ENCODE peak calls at places on chromosomes 11 and 22, in nine cellular contexts. H is activated naive CD4-positive, alpha-beta T cell treated with Interleukin-2 at 50 U/mL for 16 hours; K is HTR-8/SVneo; W is Daoy; N is stimulated activated CD4-positive, alpha-beta T cell treated with anti-CD3 and anti-CD28 coated beads, Interleukin-1b, Interleukin-23, amount 100 ng/mL, for 24 hours; S is mucosa of gallbladder; M is T-helper 1 cell; U is amygdala; I is mucosa of descending colon. Y is an unnamed sample.

GRCh38 chr11:90855531-90855930 is 632.7 kb upstream of the CHORDC1 start:
- DNase-seq in H (no peak), K (no peak), W (no peak), N (no peak), S (no peak), M (no peak), U (no peak), I (no peak), Y (no peak)

GRCh38 chr22:20494978-20495860 is at the start of gene KLHL22:
- DNase-seq in H (no peak), K (no peak), W (peak), N (no peak), S (peak), M (peak), U (no peak), I (peak), Y (no peak)

GRCh38 chr11:118210323-118210722 is 14.5 kb downstream of the JAML start:
- DNase-seq in H (no peak), K (no peak), W (no peak), N (no peak), S (no peak), M (no peak), U (no peak), I (no peak), Y (no peak)

GRCh38 chr11:19597876-19598275 is 114.8 kb upstream of the NAV2 start:
- DNase-seq in H (no peak), K (peak), W (peak), N (no peak), S (no peak), M (no peak), U (no peak), I (no peak), Y (no peak)

GRCh38 chr22:43186272-43187170 is at the start of gene TTLL12:
- DNase-seq in H (peak), K (peak), W (peak), N (peak), S (no peak), M (peak), U (no peak), I (peak), Y (peak)

GRCh38 chr11:21625982-21626381 is 566.9 kb upstream of the ANO5 start:
- DNase-seq in H (no peak), K (no peak), W (peak), N (no peak), S (peak), M (no peak), U (no peak), I (no peak), Y (no peak)

GRCh38 chr11:95682552-95682951 is 107.0 kb downstream of the FAM76B start:
- DNase-seq in H (peak), K (no peak), W (peak), N (no peak), S (no peak), M (no peak), U (no peak), I (no peak), Y (no peak)

GRCh38 chr11:134069426-134069921 is 602 bp downstream of the JAM3 start:
- DNase-seq in H (no peak), K (no peak), W (peak), N (peak), S (no peak), M (no peak), U (no peak), I (no peak), Y (no peak)

GRCh38 chr11:17214338-17214737 is 6.6 kb upstream of the PIK3C2A start:
- DNase-seq in H (no peak), K (no peak), W (no peak), N (no peak), S (no peak), M (no peak), U (no peak), I (no peak), Y (no peak)

Y was measured in A549.